ENCODE peak calls at places on chromosomes 3 and 15, in seven cellular contexts. F, C, L, V, N, G and H are unnamed samples.

GRCh38 chr3:112735927-112736326 is 95.0 kb upstream of the CCDC80 start:
- DNase-seq in C (no peak), N (no peak), L (no peak), V (no peak), G (no peak), F (no peak), H (peak)

GRCh38 chr3:183244219-183244618 is 8.8 kb upstream of the B3GNT5 start:
- DNase-seq in F (no peak), C (no peak), L (no peak), G (no peak), V (peak), N (no peak), H (no peak)

GRCh38 chr3:126512916-126513650 is 4.5 kb downstream of the UROC1 start:
- DNase-seq in N (no peak), G (no peak), F (no peak), V (peak), C (no peak), L (no peak), H (no peak)

GRCh38 chr3:23728651-23729117 is 77.1 kb upstream of the UBE2E1 start:
- DNase-seq in L (no peak), V (no peak), N (no peak), F (no peak), C (no peak), G (no peak), H (no peak)

GRCh38 chr3:151316267-151316991 is at the start of gene GPR87:
- DNase-seq in V (no peak), F (no peak), G (no peak), C (no peak), L (no peak), N (no peak), H (no peak)

GRCh38 chr15:60787737-60788513 is 309.0 kb upstream of the ICE2 start:
- DNase-seq in G (no peak), N (no peak), V (peak), C (no peak), F (no peak), L (no peak), H (no peak)

GRCh38 chr15:48086582-48086981 is 34.2 kb upstream of the SLC24A5 start:
- DNase-seq in C (no peak), G (no peak), L (no peak), V (no peak), N (no peak), F (no peak), H (no peak)

GRCh38 chr3:190127797-190128196 is 7.1 kb upstream of the P3H2 start:
- DNase-seq in F (no peak), N (no peak), G (no peak), V (no peak), C (no peak), L (no peak), H (no peak)

GRCh38 chr3:177905895-177906511 is 630.2 kb upstream of the KCNMB2 start:
- DNase-seq in N (no peak), F (no peak), C (no peak), V (no peak), L (no peak), G (no peak), H (no peak)

GRCh38 chr15:39497759-39498565 is 82.9 kb upstream of the THBS1 start:
- DNase-seq in G (no peak), N (no peak), C (no peak), V (no peak), L (no peak), F (no peak), H (no peak)

GRCh38 chr3:32569540-32570425 is 875 bp downstream of the DYNC1LI1 start:
- DNase-seq in L (peak), C (no peak), F (peak), G (peak), N (no peak), V (peak), H (peak)

GRCh38 chr3:126745760-126746394 is 41.8 kb downstream of the CHCHD6 start:
- DNase-seq in V (peak), G (no peak), C (no peak), N (no peak), L (peak), F (no peak), H (no peak)

GRCh38 chr3:66816110-66816761 is 181.9 kb upstream of the KBTBD8 start:
- DNase-seq in G (no peak), N (peak), V (no peak), C (no peak), F (no peak), L (peak), H (peak)

GRCh38 chr3:126376464-126376863 is 18.2 kb upstream of the CFAP100 start:
- DNase-seq in C (no peak), N (no peak), L (no peak), F (no peak), V (no peak), G (no peak), H (no peak)

GRCh38 chr3:38480093-38480445 is 16.1 kb upstream of the EXOG start:
- DNase-seq in G (no peak), N (no peak), L (no peak), F (no peak), V (no peak), C (no peak), H (no peak)

GRCh38 chr3:62073038-62073437 is 300.3 kb downstream of the FEZF2 start:
- DNase-seq in V (no peak), F (no peak), L (no peak), G (no peak), C (no peak), N (no peak), H (no peak)

GRCh38 chr3:169548194-169548593 is 115.3 kb downstream of the MECOM start:
- DNase-seq in N (no peak), C (no peak), G (no peak), L (no peak), V (no peak), F (no peak), H (no peak)

GRCh38 chr15:37824717-37825382 is 109.6 kb upstream of the TMCO5A start:
- DNase-seq in V (no peak), F (no peak), C (no peak), N (no peak), L (no peak), G (peak), H (no peak)

GRCh38 chr15:90497912-90498311 is 31.8 kb upstream of the CRTC3 start:
- DNase-seq in C (no peak), V (no peak), G (no peak), L (no peak), F (no peak), N (no peak), H (no peak)

GRCh38 chr15:65337436-65338070 is 33.1 kb downstream of the RNU5B-1 start:
- DNase-seq in V (no peak), F (no peak), G (peak), L (peak), N (no peak), C (no peak), H (peak)

GRCh38 chr3:183794452-183794851 is 30.9 kb downstream of the MAP6D1 start:
- DNase-seq in L (no peak), F (no peak), C (no peak), V (no peak), G (no peak), N (no peak), H (no peak)

GRCh38 chr3:111801697-111802655 is 57.1 kb upstream of the PHLDB2 start:
- DNase-seq in F (no peak), V (no peak), G (no peak), C (no peak), L (no peak), N (no peak), H (no peak)

GRCh38 chr3:150248865-150249360 is 159.2 kb upstream of the TSC22D2 start:
- DNase-seq in L (no peak), N (no peak), F (no peak), G (no peak), C (no peak), V (no peak), H (no peak)

GRCh38 chr3:111917300-111917699 is 58.2 kb downstream of the PHLDB2 start:
- DNase-seq in N (no peak), C (no peak), V (no peak), F (no peak), G (no peak), L (no peak), H (no peak)

GRCh38 chr3:97232635-97233034 is 418.2 kb downstream of the EPHA6 start:
- DNase-seq in G (peak), N (peak), F (no peak), L (peak), V (no peak), C (no peak), H (peak)

GRCh38 chr3:194271459-194272035 is 79.6 kb downstream of the CPN2 start:
- DNase-seq in F (no peak), N (no peak), G (no peak), C (no peak), V (no peak), L (no peak), H (no peak)

GRCh38 chr3:26807272-26807671 is 184.7 kb downstream of the LRRC3B start:
- DNase-seq in N (no peak), C (no peak), F (no peak), V (no peak), L (no peak), G (no peak), H (no peak)

GRCh38 chr3:2465842-2466241 is 367.2 kb downstream of the CNTN4 start:
- DNase-seq in F (no peak), L (no peak), G (no peak), N (no peak), C (no peak), V (no peak), H (no peak)

GRCh38 chr15:73105064-73105463 is 52.8 kb downstream of the NEO1 start:
- DNase-seq in F (no peak), N (no peak), L (no peak), G (no peak), C (no peak), V (no peak), H (no peak)

GRCh38 chr3:64300790-64301423 is 75.6 kb upstream of the PRICKLE2 start:
- DNase-seq in F (no peak), N (no peak), L (no peak), G (no peak), C (no peak), V (no peak), H (no peak)

GRCh38 chr3:85627899-85628298 is 669.1 kb downstream of the CADM2 start:
- DNase-seq in L (no peak), G (no peak), C (no peak), F (no peak), V (no peak), N (no peak), H (no peak)

GRCh38 chr3:11126653-11127052 is 27.6 kb upstream of the HRH1 start:
- DNase-seq in G (no peak), L (no peak), F (no peak), V (no peak), N (no peak), C (no peak), H (no peak)

GRCh38 chr3:16124636-16125035 is 49.8 kb upstream of the GALNT15 start:
- DNase-seq in L (no peak), F (no peak), G (no peak), N (no peak), C (no peak), V (no peak), H (no peak)

GRCh38 chr3:105533955-105534354 is 167.2 kb downstream of the ALCAM start:
- DNase-seq in V (no peak), F (no peak), C (no peak), L (no peak), G (no peak), N (no peak), H (no peak)

GRCh38 chr15:60634815-60635214 is 155.9 kb upstream of the ICE2 start:
- DNase-seq in V (no peak), N (no peak), G (peak), F (no peak), L (no peak), C (no peak), H (no peak)

GRCh38 chr3:43995929-43996378 is 245.7 kb upstream of the TOPAZ1 start:
- DNase-seq in C (no peak), F (no peak), V (no peak), L (no peak), N (no peak), G (no peak), H (no peak)

GRCh38 chr3:53084310-53085001 is 38.6 kb upstream of the SFMBT1 start:
- DNase-seq in G (no peak), N (no peak), C (no peak), F (no peak), V (peak), L (no peak), H (no peak)

GRCh38 chr3:125163739-125164601 is 48.6 kb downstream of the SLC12A8 start:
- DNase-seq in C (no peak), V (no peak), G (no peak), N (peak), F (no peak), L (peak), H (no peak)

GRCh38 chr3:14119651-14120050 is 5.0 kb downstream of the CHCHD4 start:
- DNase-seq in N (no peak), F (no peak), L (no peak), C (no peak), G (no peak), V (no peak), H (no peak)

GRCh38 chr15:90558182-90558581 is 28.5 kb downstream of the CRTC3 start:
- DNase-seq in G (peak), V (peak), F (no peak), C (no peak), N (no peak), L (no peak), H (no peak)